ENCODE peak calls at places on chromosomes 12 and 14, in nine cellular contexts. C is DMS153, X is head of caudate nucleus, Z is mesendoderm, U is epithelial cell of esophagus, D is NCI-H1092 treated with DMSO at 0.1 percent for 48 hours, O is iris pigment epithelial cell, T is adipocyte, B is heart right ventricle. K is an unnamed sample.

GRCh38 chr12:108622425-108622824 is 11.3 kb downstream of the SELPLG start:
- DNase-seq in C (peak), Z (peak), O (peak), D (no peak), X (no peak), B (no peak), T (no peak), U (peak), K (no peak)

GRCh38 chr12:40010899-40011774 is 94.7 kb downstream of the SLC2A13 start:
- DNase-seq in O (peak), D (no peak), C (peak), B (no peak), Z (peak), T (peak), U (peak), X (no peak), K (peak)

GRCh38 chr12:28390716-28391452 is 200.6 kb downstream of the CCDC91 start:
- DNase-seq in T (peak), Z (no peak), X (no peak), O (peak), U (no peak), D (no peak), C (no peak), B (no peak), K (no peak)

GRCh38 chr12:6465467-6466183 is 4.9 kb downstream of the VAMP1 start:
- DNase-seq in D (peak), Z (peak), C (peak), O (peak), X (no peak), U (peak), T (peak), B (no peak), K (peak)

GRCh38 chr12:116125981-116126566 is 151.4 kb downstream of the MED13L start:
- DNase-seq in O (no peak), U (peak), B (no peak), T (peak), C (no peak), Z (no peak), X (no peak), D (no peak), K (no peak)

GRCh38 chr14:25516838-25517237 is 466.9 kb upstream of the STXBP6 start:
- DNase-seq in O (no peak), T (no peak), X (no peak), B (no peak), Z (peak), C (peak), U (no peak), D (peak), K (no peak)

GRCh38 chr14:34231626-34232025 is 230.4 kb downstream of the SPTSSA start:
- DNase-seq in C (no peak), B (no peak), U (no peak), T (no peak), Z (no peak), D (no peak), X (no peak), O (no peak), K (no peak)

GRCh38 chr12:124211753-124212152 is 83.1 kb upstream of the RFLNA start:
- DNase-seq in Z (no peak), C (no peak), X (no peak), D (no peak), O (no peak), B (no peak), T (no peak), U (no peak), K (no peak)

GRCh38 chr14:91175802-91176201 is 61.9 kb downstream of the DGLUCY start:
- DNase-seq in O (no peak), U (no peak), Z (no peak), X (no peak), T (no peak), B (no peak), C (no peak), D (no peak), K (no peak)

GRCh38 chr12:40691913-40692616 is at the start of gene CNTN1:
- DNase-seq in D (no peak), T (peak), C (peak), O (peak), B (no peak), Z (peak), U (peak), X (peak), K (peak)

GRCh38 chr12:130076752-130077151 is 85.5 kb upstream of the FZD10 start:
- DNase-seq in D (no peak), T (no peak), X (no peak), O (no peak), Z (peak), U (no peak), B (no peak), C (no peak), K (no peak)

GRCh38 chr14:36981832-36982528 is 190.4 kb downstream of the SLC25A21 start:
- DNase-seq in U (peak), B (no peak), Z (no peak), T (peak), C (no peak), O (peak), D (no peak), X (no peak), K (no peak)

GRCh38 chr12:68919581-68920239 is 13.3 kb downstream of the CPM start:
- DNase-seq in C (no peak), U (no peak), B (no peak), Z (no peak), O (no peak), X (no peak), D (no peak), T (no peak), K (no peak)

GRCh38 chr14:43145361-43145760 is 1361.7 kb downstream of the FSCB start:
- DNase-seq in O (no peak), C (no peak), T (no peak), U (no peak), Z (no peak), D (no peak), B (no peak), X (no peak), K (no peak)

GRCh38 chr12:96167492-96167891 is 26.7 kb upstream of the ELK3 start:
- DNase-seq in D (no peak), C (no peak), Z (no peak), B (no peak), T (no peak), X (no peak), O (no peak), U (no peak), K (no peak)

GRCh38 chr12:93146970-93147369 is 217.9 kb upstream of the EEA1 start:
- DNase-seq in T (no peak), D (no peak), U (no peak), C (no peak), O (no peak), B (no peak), Z (no peak), X (no peak), K (no peak)

GRCh38 chr12:53052419-53053222 is 2.8 kb downstream of the TNS2 start:
- DNase-seq in T (peak), B (peak), Z (no peak), O (peak), U (peak), X (peak), C (peak), D (peak), K (peak)